ENCODE peak calls at places on chromosomes 6 and 20, in seven cellular contexts. C, H, S, B, P, Z and A are unnamed samples.

GRCh38 chr20:4989570-4989969 is 11.7 kb downstream of the SLC23A2 start:
- DNase-seq in C (no peak), H (no peak), S (no peak), B (no peak), P (peak; percentile 77), Z (no peak), A (no peak)

GRCh38 chr20:63062188-63063140 is 55.7 kb upstream of the BHLHE23 start:
- DNase-seq in C (no peak), H (no peak), S (no peak), B (no peak), P (peak; percentile 38), Z (no peak), A (no peak)

GRCh38 chr6:150297327-150298028 is 71.3 kb upstream of the IYD start:
- DNase-seq in C (no peak), H (no peak), S (no peak), B (peak; percentile 87), P (no peak), Z (peak; percentile 85), A (no peak)

GRCh38 chr6:73455865-73456629 is 4.0 kb upstream of the CGAS start:
- DNase-seq in C (no peak), H (no peak), S (no peak), B (no peak), P (no peak), Z (no peak), A (no peak)

GRCh38 chr20:24670981-24671380 is 201.6 kb downstream of the SYNDIG1 start:
- DNase-seq in C (no peak), H (no peak), S (no peak), B (no peak), P (peak; percentile 15), Z (no peak), A (no peak)

GRCh38 chr6:71473908-71474307 is 185.3 kb downstream of the OGFRL1 start:
- DNase-seq in C (no peak), H (no peak), S (no peak), B (peak; percentile 97), P (peak; percentile 63), Z (peak; percentile 97), A (no peak)

GRCh38 chr6:47168176-47168575 is 126.0 kb upstream of the ADGRF1 start:
- DNase-seq in C (no peak), H (no peak), S (no peak), B (peak; percentile 95), P (no peak), Z (peak; percentile 97), A (no peak)

GRCh38 chr6:52426667-52427066 is 6.5 kb downstream of the EFHC1 start:
- DNase-seq in C (no peak), H (no peak), S (no peak), B (no peak), P (no peak), Z (peak; percentile 31), A (no peak)

GRCh38 chr20:16556299-16556698 is 16.9 kb downstream of the KIF16B start:
- DNase-seq in C (no peak), H (no peak), S (no peak), B (peak; percentile 81), P (no peak), Z (no peak), A (no peak)

GRCh38 chr20:10065154-10065833 is 30.5 kb downstream of the ANKEF1 start:
- DNase-seq in C (no peak), H (no peak), S (no peak), B (no peak), P (no peak), Z (peak; percentile 40), A (no peak)

GRCh38 chr6:43095939-43096338 is 19.8 kb downstream of the PTK7 start:
- DNase-seq in C (no peak), H (no peak), S (no peak), B (no peak), P (no peak), Z (no peak), A (no peak)

GRCh38 chr6:89359561-89359960 is 7.0 kb upstream of the UBE2J1 start:
- DNase-seq in C (no peak), H (no peak), S (no peak), B (no peak), P (no peak), Z (no peak), A (no peak)

GRCh38 chr6:11224252-11224965 is 8.1 kb downstream of the NEDD9 start:
- DNase-seq in C (peak; percentile 76), H (no peak), S (no peak), B (peak; percentile 65), P (peak; percentile 72), Z (peak; percentile 75), A (no peak)

GRCh38 chr20:23446505-23446904 is 6.2 kb downstream of the CST11 start:
- DNase-seq in C (no peak), H (no peak), S (no peak), B (peak; percentile 78), P (peak; percentile 65), Z (peak; percentile 43), A (peak; percentile 57)

GRCh38 chr6:149934249-149935156 is 7.3 kb upstream of the ULBP2 start:
- DNase-seq in C (peak; percentile 79), H (no peak), S (peak; percentile 54), B (peak; percentile 83), P (peak; percentile 90), Z (peak; percentile 43), A (peak; percentile 12)

GRCh38 chr6:16731503-16732018 is 29.7 kb downstream of the ATXN1 start:
- DNase-seq in C (peak; percentile 69), H (no peak), S (no peak), B (no peak), P (no peak), Z (no peak), A (no peak)

GRCh38 chr6:33199687-33200233 is 705 bp downstream of the RXRB start:
- DNase-seq in C (no peak), H (peak; percentile 73), S (peak; percentile 58), B (peak; percentile 31), P (no peak), Z (peak; percentile 36), A (peak; percentile 71)

GRCh38 chr20:20160513-20160912 is 108.2 kb downstream of the CFAP61 start:
- DNase-seq in C (no peak), H (no peak), S (no peak), B (no peak), P (no peak), Z (no peak), A (no peak)

GRCh38 chr6:3337521-3338350 is 79.0 kb downstream of the PSMG4 start:
- DNase-seq in C (no peak), H (no peak), S (no peak), B (no peak), P (no peak), Z (peak; percentile 42), A (no peak)

GRCh38 chr6:78962458-78962857 is 95.1 kb downstream of the IRAK1BP1 start:
- DNase-seq in C (no peak), H (no peak), S (no peak), B (no peak), P (no peak), Z (no peak), A (no peak)

GRCh38 chr6:74899416-74899815 is 306.4 kb downstream of the COL12A1 start:
- DNase-seq in C (no peak), H (no peak), S (no peak), B (peak; percentile 52), P (no peak), Z (peak; percentile 52), A (no peak)

DNA sequence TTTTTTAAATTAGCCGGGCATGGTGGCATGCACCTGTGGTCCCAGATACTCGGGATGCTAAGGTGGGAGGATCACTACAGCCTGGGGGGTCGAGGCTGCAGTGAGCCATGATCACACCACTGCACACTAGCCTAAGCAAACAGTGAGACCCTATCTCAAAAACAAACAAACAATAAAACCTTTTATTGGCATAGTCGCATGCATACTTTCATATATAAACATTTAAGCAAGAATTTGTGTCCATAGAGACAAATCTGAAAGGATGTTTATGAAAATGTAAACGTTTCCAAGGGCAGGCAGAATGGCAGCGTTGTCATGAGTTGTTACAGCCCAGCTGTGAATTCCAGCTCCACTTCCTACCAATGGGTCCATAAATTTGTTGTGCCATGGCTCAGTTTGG is 249.1 kb upstream of the PLN start:
- DNase-seq in C (no peak), H (no peak), S (no peak), B (no peak), P (no peak), Z (no peak), A (no peak)
- H3K27ac ChIP-seq in C (no peak overlapping the region), H (no peak overlapping the region), S (no peak overlapping the region), B (no peak overlapping the region), P (no peak overlapping the region), Z (no peak overlapping the region), A (no peak overlapping the region)

GRCh38 chr6:22699046-22699639 is 129.8 kb downstream of the HDGFL1 start:
- DNase-seq in C (no peak), H (no peak), S (no peak), B (no peak), P (no peak), Z (no peak), A (no peak)
- H3K27ac ChIP-seq in C (no peak overlapping the region), H (no peak overlapping the region), S (no peak overlapping the region), B (no peak overlapping the region), P (no peak overlapping the region), Z (no peak overlapping the region), A (no peak overlapping the region)

DNA sequence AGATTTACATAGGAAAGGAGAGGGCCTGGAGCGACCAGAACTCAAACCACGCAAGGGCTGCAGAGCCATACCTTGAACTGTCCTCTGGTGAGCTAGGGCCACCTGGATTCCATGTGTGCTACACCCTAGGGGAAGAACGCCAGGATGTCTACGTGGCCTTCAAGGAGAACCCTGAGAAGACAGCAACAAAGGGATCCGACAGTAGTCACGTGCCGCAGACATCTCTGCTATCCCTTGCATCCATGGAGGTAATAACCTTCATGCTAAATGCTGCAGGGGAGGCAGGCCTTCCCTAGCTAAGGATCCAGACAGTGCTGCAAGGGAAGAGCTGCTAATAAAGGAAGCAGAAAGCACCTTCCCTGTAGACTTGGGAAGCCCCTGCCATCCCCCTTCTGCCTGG is 52.9 kb downstream of the NOL4L start:
- DNase-seq in C (no peak), H (no peak), S (no peak), B (no peak), P (no peak), Z (no peak), A (no peak)
- H3K27ac ChIP-seq in C (no peak overlapping the region), H (no peak overlapping the region), S (peak overlapping the region; percentile 91), B (no peak overlapping the region), P (no peak overlapping the region), Z (no peak overlapping the region), A (no peak overlapping the region)

GRCh38 chr6:31114540-31114876 is at the start of gene PSORS1C1:
- DNase-seq in C (no peak), H (no peak), S (no peak), B (peak; percentile 92), P (peak; percentile 92), Z (peak; percentile 95), A (peak; percentile 48)

GRCh38 chr6:31113861-31114539 is 600 bp upstream of the PSORS1C1 start:
- DNase-seq in C (no peak), H (no peak), S (no peak), B (no peak), P (no peak), Z (peak; percentile 38), A (no peak)

GRCh38 chr6:31110825-31111582 is 1.4 kb downstream of the C6orf15 start:
- DNase-seq in C (no peak), H (no peak), S (no peak), B (no peak), P (no peak), Z (no peak), A (no peak)

GRCh38 chr6:31111712-31112111 is 663 bp downstream of the C6orf15 start:
- DNase-seq in C (no peak), H (no peak), S (no peak), B (no peak), P (no peak), Z (no peak), A (no peak)

DNA sequence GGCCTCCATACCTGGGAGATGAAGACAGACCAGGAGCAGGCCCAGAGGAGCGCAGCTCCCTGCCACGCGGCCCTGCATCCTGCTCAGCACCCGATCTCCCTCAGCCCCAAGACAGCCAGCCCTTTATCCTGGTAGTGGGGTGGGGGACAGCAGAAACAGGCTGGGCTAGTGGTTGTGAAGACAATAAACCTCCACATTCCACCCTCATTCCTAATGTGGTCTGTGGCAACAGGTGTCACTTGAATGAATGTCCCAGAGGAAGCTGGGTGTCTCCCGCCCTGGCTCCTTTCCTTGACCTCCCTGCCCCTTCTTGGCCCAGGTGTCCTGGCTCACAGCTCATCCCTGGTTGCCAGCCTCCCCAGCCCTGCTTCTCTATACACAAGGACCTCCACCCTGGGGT is at the start of gene C6orf15:
- DNase-seq in C (no peak), H (no peak), S (no peak), B (no peak), P (no peak), Z (no peak), A (no peak)
- H3K27ac ChIP-seq in C (no peak within 1 kb of the TSS), H (no peak within 1 kb of the TSS), S (no peak within 1 kb of the TSS), B (no peak within 1 kb of the TSS), P (no peak within 1 kb of the TSS), Z (no peak within 1 kb of the TSS), A (peak within 1 kb of the TSS; percentile 94)